ENCODE peak calls at places on chromosomes 2 and 18, in ten cellular contexts. H is stomach, S is heart left ventricle, J is HCT116, A is transverse colon, B is H1, T is AG04450, L is DND-41, U is K562, K is tibial nerve. Y is an unnamed sample. For H3K9me3, the result is how much of the 10 kb centered on the place peaks cover.

GRCh38 chr2:12173271-12173942 is 427.0 kb downstream of the LPIN1 start:
- DNase-seq in H (no peak), S (no peak), J (no peak), A (no peak), B (no peak), T (no peak), L (no peak), U (no peak), K (no peak), Y (no peak)

GRCh38 chr2:9752441-9753275 is 90.6 kb upstream of the TAF1B start:
- DNase-seq in H (no peak), S (no peak), J (peak), A (peak), B (no peak), T (peak), L (no peak), U (peak), K (no peak), Y (no peak)

GRCh38 chr2:240329778-240330177 is 105.7 kb upstream of the GPC1 start:
- DNase-seq in H (no peak), S (no peak), J (no peak), A (no peak), B (no peak), T (no peak), L (no peak), U (no peak), K (no peak), Y (no peak)

GRCh38 chr2:23602113-23602512 is 217.1 kb downstream of the KLHL29 start:
- DNase-seq in H (no peak), S (no peak), J (no peak), A (peak), B (no peak), T (peak), L (no peak), U (no peak), K (no peak), Y (no peak)

GRCh38 chr2:200380139-200380561 is 73.7 kb downstream of the SPATS2L start:
- DNase-seq in H (no peak), S (no peak), J (no peak), A (no peak), B (no peak), T (no peak), L (no peak), U (peak), K (no peak), Y (no peak)

GRCh38 chr2:63218800-63219511 is 168.3 kb downstream of the OTX1 start:
- DNase-seq in H (no peak), S (no peak), J (no peak), A (no peak), B (no peak), T (no peak), L (no peak), U (peak), K (no peak), Y (no peak)

GRCh38 chr18:853471-853870 is 41.4 kb upstream of the YES1 start:
- DNase-seq in H (no peak), S (no peak), J (no peak), A (no peak), B (no peak), T (no peak), L (no peak), U (no peak), K (no peak), Y (no peak)

GRCh38 chr2:29519996-29520395 is 401.4 kb downstream of the ALK start:
- DNase-seq in H (no peak), S (no peak), J (no peak), A (no peak), B (no peak), T (no peak), L (no peak), U (no peak), K (no peak), Y (no peak)

GRCh38 chr2:120898496-120898895 is 162.8 kb downstream of the GLI2 start:
- DNase-seq in H (no peak), S (no peak), J (no peak), A (no peak), B (no peak), T (no peak), L (no peak), U (no peak), K (no peak), Y (no peak)
- TF ChIP-seq CTCF in H (no peak), S (no peak), J (no peak), A (no peak), B (no peak), T (no peak), L (no peak), U (no peak), K (no peak), Y (no peak)

GRCh38 chr2:34851804-34852203 is 1252.7 kb upstream of the FAM98A start:
- DNase-seq in H (no peak), S (no peak), J (no peak), A (no peak), B (no peak), T (no peak), L (no peak), U (no peak), K (no peak), Y (no peak)
- H3K9me3 ChIP-seq in H (under half), S (under half), J (under half), A (under half), B (under half), T (under half), L (under half), U (under half), K (under half), Y (under half)

GRCh38 chr2:113081458-113082210 is 13.9 kb downstream of the IL1F10 start:
- DNase-seq in H (no peak), S (no peak), J (no peak), A (no peak), B (no peak), T (no peak), L (no peak), U (no peak), K (no peak), Y (no peak)

GRCh38 chr2:113078350-113078839 is 10.6 kb downstream of the IL1F10 start:
- DNase-seq in H (peak), S (no peak), J (peak), A (no peak), B (no peak), T (no peak), L (no peak), U (no peak), K (no peak), Y (no peak)

GRCh38 chr2:113079123-113079522 is 11.4 kb downstream of the IL1F10 start:
- DNase-seq in H (no peak), S (no peak), J (no peak), A (no peak), B (no peak), T (no peak), L (no peak), U (no peak), K (no peak), Y (no peak)

GRCh38 chr2:113077921-113078320 is 10.2 kb downstream of the IL1F10 start:
- DNase-seq in H (peak), S (no peak), J (no peak), A (no peak), B (no peak), T (no peak), L (no peak), U (no peak), K (no peak), Y (no peak)

GRCh38 chr2:113080134-113080533 is 12.4 kb downstream of the IL1F10 start:
- DNase-seq in H (peak), S (no peak), J (peak), A (peak), B (peak), T (peak), L (peak), U (peak), K (peak), Y (no peak)
- TF ChIP-seq CTCF in H (peak), S (no peak), J (peak), A (peak), B (peak), T (peak), L (peak), U (peak), K (peak), Y (no peak)

GRCh38 chr2:62216113-62216512 is 20.2 kb downstream of the B3GNT2 start:
- DNase-seq in H (no peak), S (no peak), J (no peak), A (no peak), B (no peak), T (no peak), L (no peak), U (no peak), K (no peak), Y (no peak)
- H3K9me3 ChIP-seq in H (under half), S (under half), J (under half), A (under half), B (under half), T (under half), L (under half), U (under half), K (under half), Y (under half)

DNA sequence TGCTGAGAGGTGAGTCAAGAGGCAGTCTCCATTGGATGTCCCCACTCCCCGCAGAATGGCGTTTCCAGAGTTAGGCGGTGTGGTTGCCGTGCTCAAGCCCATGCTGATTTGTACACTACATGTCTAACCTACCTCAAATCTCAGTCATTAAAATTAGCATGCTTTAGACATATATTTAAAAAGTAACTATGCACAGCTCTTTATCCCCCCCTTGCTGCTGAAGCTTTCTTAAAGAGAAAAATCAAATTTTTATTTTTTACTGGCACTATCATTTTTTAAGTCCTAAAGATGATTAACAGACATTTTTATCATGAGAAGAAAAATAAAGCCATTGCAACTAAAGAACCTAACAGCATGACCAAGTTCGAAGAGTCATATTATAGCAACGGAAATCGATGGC is 42.9 kb downstream of the BOLA3 start:
- DNase-seq in H (no peak), S (no peak), J (no peak), A (no peak), B (no peak), T (no peak), L (no peak), U (no peak), K (no peak), Y (no peak)
- TF ChIP-seq CTCF in H (no peak), S (no peak), J (no peak), A (no peak), B (no peak), T (peak), L (peak), U (peak), K (no peak), Y (peak)

GRCh38 chr2:83378921-83379320 is 1080.2 kb downstream of the SUCLG1 start:
- DNase-seq in H (no peak), S (no peak), J (no peak), A (no peak), B (no peak), T (no peak), L (no peak), U (no peak), K (no peak), Y (no peak)
- H3K9me3 ChIP-seq in H (under half), S (under half), J (under half), A (under half), B (under half), T (under half), L (under half), U (under half), K (under half), Y (under half)

GRCh38 chr18:70931942-70932814 is 643.3 kb downstream of the SOCS6 start:
- DNase-seq in H (no peak), S (no peak), J (no peak), A (no peak), B (no peak), T (no peak), L (no peak), U (peak), K (peak), Y (no peak)
- TF ChIP-seq CTCF in H (peak), S (peak), J (peak), A (peak), B (no peak), T (peak), L (peak), U (peak), K (peak), Y (no peak)

GRCh38 chr18:43887491-43887890 is 610.2 kb upstream of the SYT4 start:
- DNase-seq in H (no peak), S (no peak), J (no peak), A (no peak), B (no peak), T (no peak), L (no peak), U (no peak), K (no peak), Y (no peak)
- H3K9me3 ChIP-seq in H (under half), S (under half), J (under half), A (under half), B (under half), T (under half), L (under half), U (under half), K (under half), Y (under half)

GRCh38 chr2:190180313-190181065 is 118.0 kb upstream of the MSTN start:
- DNase-seq in H (peak), S (peak), J (peak), A (peak), B (peak), T (no peak), L (no peak), U (peak), K (no peak), Y (no peak)
- TF ChIP-seq CTCF in H (peak), S (peak), J (peak), A (peak), B (peak), T (peak), L (no peak), U (peak), K (peak), Y (peak)

GRCh38 chr18:14912967-14913366 is 165.0 kb downstream of the ANKRD30B start:
- DNase-seq in H (no peak), S (no peak), J (no peak), A (no peak), B (no peak), T (no peak), L (no peak), U (no peak), K (no peak), Y (no peak)
- H3K9me3 ChIP-seq in H (under half), S (under half), J (under half), A (under half), B (half or more), T (under half), L (under half), U (under half), K (under half), Y (under half)